ENCODE peak calls at places on chromosomes 6 and 20, in nine cellular contexts. V, R, I, O, Z, G, F, E and M are unnamed samples.
A peak's percentile ranks its signal among the peaks of the same experiment; 100 is the strongest.

GRCh38 chr6:90538651-90539050 is 48.2 kb downstream of the MAP3K7 start:
- DNase-seq in V (no peak), R (no peak), I (no peak), O (no peak), Z (peak; percentile 30), G (no peak), F (peak; percentile 51), E (no peak), M (no peak)

GRCh38 chr6:98871057-98871456 is 36.7 kb downstream of the POU3F2 start:
- DNase-seq in V (no peak), R (no peak), I (no peak), O (no peak), Z (peak; percentile 41), G (no peak), F (no peak), E (no peak), M (no peak)

GRCh38 chr6:44028767-44029166 is 98.5 kb downstream of the MRPL14 start:
- DNase-seq in V (no peak), R (no peak), I (peak; percentile 18), O (peak; percentile 52), Z (no peak), G (no peak), F (no peak), E (no peak), M (no peak)

GRCh38 chr20:11553603-11554002 is 364.1 kb upstream of the BTBD3 start:
- DNase-seq in V (no peak), R (no peak), I (no peak), O (no peak), Z (peak; percentile 10), G (no peak), F (no peak), E (no peak), M (no peak)

GRCh38 chr6:150891886-150892485 is 26.5 kb downstream of the MTHFD1L start:
- DNase-seq in V (peak; percentile 68), R (peak; percentile 77), I (no peak), O (peak; percentile 61), Z (peak; percentile 78), G (peak; percentile 41), F (peak; percentile 71), E (peak; percentile 18), M (peak; percentile 27)

GRCh38 chr6:33163540-33163939 is 28.7 kb downstream of the COL11A2 start:
- DNase-seq in V (no peak), R (no peak), I (no peak), O (peak; percentile 56), Z (no peak), G (no peak), F (no peak), E (no peak), M (no peak)

GRCh38 chr6:158377866-158378265 is 65.6 kb downstream of the TULP4 start:
- DNase-seq in V (no peak), R (no peak), I (no peak), O (no peak), Z (peak; percentile 77), G (no peak), F (peak; percentile 18), E (no peak), M (no peak)

GRCh38 chr6:13787146-13787545 is 27.2 kb downstream of the MCUR1 start:
- DNase-seq in V (no peak), R (no peak), I (no peak), O (peak; percentile 22), Z (peak; percentile 50), G (no peak), F (no peak), E (no peak), M (no peak)

GRCh38 chr20:3580412-3580811 is 82.8 kb downstream of the GFRA4 start:
- DNase-seq in V (peak; percentile 29), R (no peak), I (no peak), O (peak; percentile 34), Z (no peak), G (no peak), F (no peak), E (no peak), M (no peak)

GRCh38 chr20:57738484-57738883 is 28.7 kb upstream of the PMEPA1 start:
- DNase-seq in V (no peak), R (no peak), I (no peak), O (peak; percentile 22), Z (peak; percentile 27), G (no peak), F (no peak), E (no peak), M (no peak)

GRCh38 chr6:213284-213683 is 79.0 kb upstream of the DUSP22 start:
- DNase-seq in V (no peak), R (no peak), I (no peak), O (no peak), Z (no peak), G (no peak), F (no peak), E (no peak), M (no peak)

GRCh38 chr6:64890609-64891008 is 816.4 kb downstream of the EYS start:
- DNase-seq in V (no peak), R (no peak), I (no peak), O (no peak), Z (no peak), G (no peak), F (no peak), E (no peak), M (no peak)

GRCh38 chr6:33632603-33633039 is 11.5 kb downstream of the ITPR3 start:
- DNase-seq in V (peak; percentile 94), R (no peak), I (no peak), O (peak; percentile 95), Z (peak; percentile 49), G (peak; percentile 41), F (peak; percentile 72), E (peak; percentile 32), M (peak; percentile 57)

GRCh38 chr20:57203986-57204385 is 62.5 kb downstream of the BMP7 start:
- DNase-seq in V (no peak), R (no peak), I (no peak), O (no peak), Z (no peak), G (no peak), F (no peak), E (no peak), M (no peak)

GRCh38 chr6:121780325-121781313 is 345.2 kb downstream of the GJA1 start:
- DNase-seq in V (no peak), R (no peak), I (peak; percentile 59), O (no peak), Z (peak; percentile 91), G (no peak), F (peak; percentile 22), E (no peak), M (no peak)

GRCh38 chr6:152313542-152314482 is 323.4 kb downstream of the SYNE1 start:
- DNase-seq in V (no peak), R (no peak), I (no peak), O (no peak), Z (peak; percentile 68), G (no peak), F (no peak), E (no peak), M (no peak)

GRCh38 chr6:95176322-95176721 is 401.0 kb upstream of the MANEA start:
- DNase-seq in V (no peak), R (no peak), I (no peak), O (no peak), Z (no peak), G (no peak), F (no peak), E (no peak), M (no peak)

GRCh38 chr20:16615199-16615598 is 42.0 kb upstream of the KIF16B start:
- DNase-seq in V (no peak), R (no peak), I (no peak), O (no peak), Z (peak; percentile 55), G (no peak), F (peak; percentile 56), E (no peak), M (no peak)